ENCODE peak calls at places on chromosomes 13 and 19, in six cellular contexts. V is GM12891, X is H1, F is K562, U is HepG2, Q is GM12878. R is an unnamed sample.

GRCh38 chr19:8899356-8899755 is 67.2 kb downstream of the MBD3L1 start:
- DNase-seq in V (no peak), X (no peak), F (no peak), U (no peak), Q (no peak), R (no peak)

GRCh38 chr19:49712397-49712859 is 21.5 kb downstream of the CPT1C start:
- DNase-seq in V (no peak), X (peak), F (peak), U (peak), Q (no peak), R (no peak)

GRCh38 chr13:36518707-36519106 is 86.4 kb downstream of the CCNA1 start:
- DNase-seq in V (no peak), X (no peak), F (no peak), U (no peak), Q (no peak), R (no peak)

GRCh38 chr19:28485300-28485699 is 727.7 kb downstream of the UQCRFS1 start:
- DNase-seq in V (no peak), X (no peak), F (no peak), U (no peak), Q (no peak), R (no peak)

GRCh38 chr19:29771708-29772415 is 39.9 kb upstream of the CCNE1 start:
- DNase-seq in V (no peak), X (peak), F (peak), U (peak), Q (no peak), R (peak)

GRCh38 chr13:37295573-37295972 is 190.1 kb upstream of the CSNK1A1L start:
- DNase-seq in V (no peak), X (no peak), F (no peak), U (no peak), Q (no peak), R (no peak)

GRCh38 chr19:435707-436412 is 25.0 kb downstream of the SHC2 start:
- DNase-seq in V (no peak), X (no peak), F (no peak), U (no peak), Q (no peak), R (no peak)

GRCh38 chr19:45781282-45782161 is 768 bp downstream of the DMPK start:
- DNase-seq in V (no peak), X (no peak), F (no peak), U (no peak), Q (no peak), R (no peak)

GRCh38 chr13:36887758-36888521 is 32.1 kb downstream of the SMAD9 start:
- DNase-seq in V (no peak), X (no peak), F (no peak), U (no peak), Q (peak), R (no peak)

GRCh38 chr13:51284339-51284738 is 55.2 kb upstream of the SERPINE3 start:
- DNase-seq in V (no peak), X (no peak), F (no peak), U (no peak), Q (no peak), R (no peak)

GRCh38 chr13:70016116-70016515 is 91.5 kb upstream of the ATXN8OS start:
- DNase-seq in V (no peak), X (no peak), F (no peak), U (no peak), Q (no peak), R (no peak)

GRCh38 chr19:37251308-37252229 is 33.6 kb downstream of the ZNF383 start:
- DNase-seq in V (peak), X (no peak), F (peak), U (no peak), Q (peak), R (peak)

DNA sequence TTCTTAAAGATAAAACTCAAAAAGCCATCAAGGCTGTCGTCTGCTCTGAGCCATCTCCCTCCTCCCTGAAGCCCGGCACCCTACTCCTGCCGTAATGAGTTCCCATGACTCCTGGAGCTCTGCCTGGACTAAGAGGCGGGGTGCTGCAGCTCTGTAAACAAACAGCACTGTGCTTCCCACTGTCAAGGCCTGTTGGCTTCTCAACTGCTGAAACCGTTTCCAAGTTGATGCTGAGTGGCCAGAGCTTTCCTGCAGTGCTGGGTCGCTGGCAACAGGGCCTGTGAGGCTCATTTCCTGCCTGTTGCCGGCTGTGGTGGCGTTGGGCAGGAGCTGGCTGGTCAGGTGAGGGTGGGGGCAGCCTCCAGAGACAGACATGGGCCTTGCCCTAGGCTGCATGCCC is 26.7 kb upstream of the ISYNA1 start:
- DNase-seq in V (no peak), X (no peak), F (no peak), U (peak), Q (no peak), R (no peak)
- TF ChIP-seq POLR2A in V (no peak), X (no peak), F (no peak), U (no peak), Q (no peak), R (no peak)

GRCh38 chr19:18408053-18408476 is 10.6 kb upstream of the LRRC25 start:
- DNase-seq in V (no peak), X (no peak), F (peak), U (no peak), Q (peak), R (no peak)
- TF ChIP-seq TAF1 in V (no peak), X (no peak), F (no peak), U (no peak), Q (no peak), R (peak)

GRCh38 chr13:94329754-94330551 is 149.5 kb downstream of the DCT start:
- DNase-seq in V (no peak), X (no peak), F (no peak), U (peak), Q (no peak), R (no peak)
- TF ChIP-seq POLR2AphosphoS5 in V (no peak), X (no peak), F (no peak), U (no peak), Q (no peak), R (no peak)

DNA sequence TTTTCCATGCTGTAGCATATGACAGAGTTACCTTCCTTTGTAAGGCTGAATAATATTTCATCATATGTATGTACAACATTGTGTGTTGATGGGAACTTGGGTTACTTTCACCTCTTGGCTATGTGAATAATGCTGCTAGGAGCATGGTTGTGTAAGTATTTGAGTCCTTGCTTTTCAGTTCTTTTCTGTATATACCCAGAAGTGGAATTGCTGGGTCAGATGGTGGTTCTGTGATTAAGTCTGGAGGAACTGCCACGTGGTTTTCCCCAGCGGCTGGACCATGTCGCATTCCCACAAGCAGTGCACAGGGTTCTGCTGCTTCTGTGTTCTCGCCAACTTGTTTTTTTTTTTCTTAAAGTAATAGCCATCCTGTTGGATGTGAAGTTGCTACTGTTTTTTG is 101.1 kb upstream of the TEX29 start:
- DNase-seq in V (no peak), X (no peak), F (no peak), U (no peak), Q (no peak), R (no peak)
- TF ChIP-seq POLR2A in V (no peak), X (no peak), F (no peak), U (no peak), Q (no peak), R (no peak)

DNA sequence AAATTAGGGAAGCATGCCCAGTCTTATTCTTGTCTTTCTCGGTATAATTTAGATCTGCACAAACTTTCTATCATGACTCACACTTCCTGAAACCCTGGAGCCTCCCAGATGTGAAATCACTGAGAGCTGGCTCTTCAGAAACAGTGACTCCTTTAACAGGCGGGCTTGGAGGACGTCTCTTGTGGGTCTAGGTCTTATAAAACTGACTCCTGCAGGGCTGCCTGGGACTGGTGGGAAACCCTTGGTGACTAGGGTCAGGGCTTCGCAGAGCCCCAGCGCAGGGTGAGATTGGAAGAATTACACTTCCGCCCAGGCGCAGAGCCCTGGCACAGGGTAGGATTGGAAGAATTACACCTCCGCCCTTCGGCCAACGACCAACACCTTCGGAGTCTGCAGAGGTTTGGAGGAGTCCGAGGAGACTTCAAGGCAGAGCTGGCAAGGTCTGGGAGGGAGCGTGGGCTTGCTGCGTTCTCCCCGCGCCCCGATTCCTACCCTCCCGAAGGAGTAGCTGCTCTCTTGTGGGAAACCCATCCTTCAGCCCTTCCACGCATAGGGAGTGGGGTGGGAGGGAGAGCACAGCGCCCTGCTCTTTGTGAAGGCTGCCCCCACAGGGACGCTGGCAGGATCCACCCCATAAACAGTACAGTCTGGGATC is 43.4 kb upstream of the MAP3K10 start:
- DNase-seq in V (no peak), X (no peak), F (no peak), U (no peak), Q (no peak), R (no peak)
- TF ChIP-seq TAF1 in V (no peak), X (no peak), F (no peak), U (no peak), Q (no peak), R (no peak)

DNA sequence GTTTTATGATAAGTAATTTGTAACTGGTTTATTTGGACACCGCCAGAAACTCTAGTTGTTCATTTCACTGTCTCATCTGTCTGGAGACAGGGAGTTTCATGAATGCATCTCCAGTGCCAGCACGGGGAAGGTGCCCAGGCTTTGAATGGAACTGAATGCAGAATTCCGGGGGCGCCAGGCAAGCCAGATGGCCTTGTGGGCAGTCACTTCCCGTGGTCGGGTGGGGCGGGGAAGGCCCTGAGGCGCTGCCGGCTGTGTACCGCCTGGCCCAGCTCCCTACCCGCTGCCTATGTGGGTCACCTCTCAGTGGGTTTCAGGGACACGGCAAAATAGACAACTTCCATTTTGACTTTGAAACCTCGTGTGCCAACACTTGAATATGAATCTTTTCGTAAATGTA is 28.8 kb upstream of the MCF2L start:
- DNase-seq in V (no peak), X (no peak), F (no peak), U (no peak), Q (no peak), R (no peak)
- TF ChIP-seq POLR2AphosphoS5 in V (no peak), X (no peak), F (no peak), U (no peak), Q (no peak), R (no peak)

GRCh38 chr19:40598121-40598917 is 2.9 kb upstream of the LTBP4 start:
- DNase-seq in V (peak), X (no peak), F (peak), U (peak), Q (no peak), R (peak)
- TF ChIP-seq POLR2A in V (no peak), X (no peak), F (no peak), U (no peak), Q (no peak), R (no peak)